ENCODE peak calls at places on chromosomes 16 and 17, in six cellular contexts. One of them, this sample, is unnamed.

GRCh38 chr16:75385507-75386152 is 47.7 kb downstream of the CFDP1 start:
- DNase-seq in KG1: peak
- DNase-seq in stimulated activated CD8-positive, alpha-beta memory T cell treated with anti-CD3 and anti-CD28 coated beads, Interleukin-4, amount 100 ng/mL, for 4 hours: no peak
- DNase-seq in stimulated activated CD4-positive, alpha-beta T cell treated with anti-CD3 and anti-CD28 coated beads, Interleukin-4, amount 100 ng/mL, for 4 hours: no peak
- DNase-seq in T-helper 17 cell: no peak
- DNase-seq in spleen: no peak
- DNase-seq in this sample: peak

GRCh38 chr17:19019041-19019941 is 14.7 kb upstream of the FAM83G start:
- DNase-seq in spleen: peak
- DNase-seq in KG1: no peak
- DNase-seq in T-helper 17 cell: no peak
- DNase-seq in stimulated activated CD8-positive, alpha-beta memory T cell treated with anti-CD3 and anti-CD28 coated beads, Interleukin-4, amount 100 ng/mL, for 4 hours: no peak
- DNase-seq in stimulated activated CD4-positive, alpha-beta T cell treated with anti-CD3 and anti-CD28 coated beads, Interleukin-4, amount 100 ng/mL, for 4 hours: no peak
- DNase-seq in this sample: no peak

GRCh38 chr16:21033707-21034106 is 116.9 kb downstream of the DNAH3 start:
- DNase-seq in stimulated activated CD8-positive, alpha-beta memory T cell treated with anti-CD3 and anti-CD28 coated beads, Interleukin-4, amount 100 ng/mL, for 4 hours: no peak
- DNase-seq in KG1: no peak
- DNase-seq in stimulated activated CD4-positive, alpha-beta T cell treated with anti-CD3 and anti-CD28 coated beads, Interleukin-4, amount 100 ng/mL, for 4 hours: no peak
- DNase-seq in spleen: no peak
- DNase-seq in T-helper 17 cell: no peak
- DNase-seq in this sample: no peak

GRCh38 chr16:76956394-76956793 is 234.6 kb upstream of the MON1B start:
- DNase-seq in stimulated activated CD4-positive, alpha-beta T cell treated with anti-CD3 and anti-CD28 coated beads, Interleukin-4, amount 100 ng/mL, for 4 hours: no peak
- DNase-seq in stimulated activated CD8-positive, alpha-beta memory T cell treated with anti-CD3 and anti-CD28 coated beads, Interleukin-4, amount 100 ng/mL, for 4 hours: no peak
- DNase-seq in T-helper 17 cell: no peak
- DNase-seq in KG1: no peak
- DNase-seq in spleen: no peak
- DNase-seq in this sample: no peak

GRCh38 chr16:9821970-9822369 is 360.3 kb downstream of the GRIN2A start:
- DNase-seq in KG1: no peak
- DNase-seq in stimulated activated CD8-positive, alpha-beta memory T cell treated with anti-CD3 and anti-CD28 coated beads, Interleukin-4, amount 100 ng/mL, for 4 hours: no peak
- DNase-seq in T-helper 17 cell: no peak
- DNase-seq in spleen: no peak
- DNase-seq in stimulated activated CD4-positive, alpha-beta T cell treated with anti-CD3 and anti-CD28 coated beads, Interleukin-4, amount 100 ng/mL, for 4 hours: no peak
- DNase-seq in this sample: no peak

GRCh38 chr16:77882359-77882758 is 94.0 kb downstream of the VAT1L start:
- DNase-seq in stimulated activated CD4-positive, alpha-beta T cell treated with anti-CD3 and anti-CD28 coated beads, Interleukin-4, amount 100 ng/mL, for 4 hours: no peak
- DNase-seq in T-helper 17 cell: no peak
- DNase-seq in spleen: no peak
- DNase-seq in KG1: no peak
- DNase-seq in stimulated activated CD8-positive, alpha-beta memory T cell treated with anti-CD3 and anti-CD28 coated beads, Interleukin-4, amount 100 ng/mL, for 4 hours: no peak
- DNase-seq in this sample: no peak

GRCh38 chr17:79657861-79658810 is 47.3 kb upstream of the RBFOX3 start:
- DNase-seq in stimulated activated CD4-positive, alpha-beta T cell treated with anti-CD3 and anti-CD28 coated beads, Interleukin-4, amount 100 ng/mL, for 4 hours: no peak
- DNase-seq in stimulated activated CD8-positive, alpha-beta memory T cell treated with anti-CD3 and anti-CD28 coated beads, Interleukin-4, amount 100 ng/mL, for 4 hours: no peak
- DNase-seq in spleen: no peak
- DNase-seq in KG1: no peak
- DNase-seq in T-helper 17 cell: no peak
- DNase-seq in this sample: no peak

GRCh38 chr17:22158364-22158763 is 466.0 kb downstream of the KCNJ18 start:
- DNase-seq in stimulated activated CD4-positive, alpha-beta T cell treated with anti-CD3 and anti-CD28 coated beads, Interleukin-4, amount 100 ng/mL, for 4 hours: no peak
- DNase-seq in spleen: no peak
- DNase-seq in KG1: no peak
- DNase-seq in T-helper 17 cell: no peak
- DNase-seq in stimulated activated CD8-positive, alpha-beta memory T cell treated with anti-CD3 and anti-CD28 coated beads, Interleukin-4, amount 100 ng/mL, for 4 hours: no peak
- DNase-seq in this sample: no peak

GRCh38 chr17:49843774-49844350 is 4.0 kb downstream of the TAC4 start:
- DNase-seq in spleen: no peak
- DNase-seq in stimulated activated CD4-positive, alpha-beta T cell treated with anti-CD3 and anti-CD28 coated beads, Interleukin-4, amount 100 ng/mL, for 4 hours: no peak
- DNase-seq in stimulated activated CD8-positive, alpha-beta memory T cell treated with anti-CD3 and anti-CD28 coated beads, Interleukin-4, amount 100 ng/mL, for 4 hours: no peak
- DNase-seq in T-helper 17 cell: no peak
- DNase-seq in KG1: no peak
- DNase-seq in this sample: no peak

GRCh38 chr17:13650096-13650675 is 48.5 kb upstream of the HS3ST3A1 start:
- DNase-seq in KG1: no peak
- DNase-seq in stimulated activated CD4-positive, alpha-beta T cell treated with anti-CD3 and anti-CD28 coated beads, Interleukin-4, amount 100 ng/mL, for 4 hours: no peak
- DNase-seq in T-helper 17 cell: no peak
- DNase-seq in spleen: no peak
- DNase-seq in stimulated activated CD8-positive, alpha-beta memory T cell treated with anti-CD3 and anti-CD28 coated beads, Interleukin-4, amount 100 ng/mL, for 4 hours: no peak
- DNase-seq in this sample: no peak

GRCh38 chr17:27577124-27577761 is 53.7 kb upstream of the LGALS9 start:
- DNase-seq in KG1: no peak
- DNase-seq in T-helper 17 cell: no peak
- DNase-seq in stimulated activated CD4-positive, alpha-beta T cell treated with anti-CD3 and anti-CD28 coated beads, Interleukin-4, amount 100 ng/mL, for 4 hours: no peak
- DNase-seq in stimulated activated CD8-positive, alpha-beta memory T cell treated with anti-CD3 and anti-CD28 coated beads, Interleukin-4, amount 100 ng/mL, for 4 hours: no peak
- DNase-seq in spleen: no peak
- DNase-seq in this sample: no peak

GRCh38 chr17:9079461-9080103 is 58.3 kb downstream of the NTN1 start:
- DNase-seq in T-helper 17 cell: no peak
- DNase-seq in stimulated activated CD8-positive, alpha-beta memory T cell treated with anti-CD3 and anti-CD28 coated beads, Interleukin-4, amount 100 ng/mL, for 4 hours: no peak
- DNase-seq in KG1: no peak
- DNase-seq in stimulated activated CD4-positive, alpha-beta T cell treated with anti-CD3 and anti-CD28 coated beads, Interleukin-4, amount 100 ng/mL, for 4 hours: no peak
- DNase-seq in spleen: no peak
- DNase-seq in this sample: no peak

GRCh38 chr17:13812350-13812749 is 210.6 kb upstream of the HS3ST3A1 start:
- DNase-seq in stimulated activated CD8-positive, alpha-beta memory T cell treated with anti-CD3 and anti-CD28 coated beads, Interleukin-4, amount 100 ng/mL, for 4 hours: no peak
- DNase-seq in T-helper 17 cell: no peak
- DNase-seq in KG1: no peak
- DNase-seq in stimulated activated CD4-positive, alpha-beta T cell treated with anti-CD3 and anti-CD28 coated beads, Interleukin-4, amount 100 ng/mL, for 4 hours: no peak
- DNase-seq in spleen: no peak
- DNase-seq in this sample: no peak

GRCh38 chr17:47812146-47812920 is 9.3 kb downstream of the OSBPL7 start:
- DNase-seq in KG1: no peak
- DNase-seq in spleen: no peak
- DNase-seq in stimulated activated CD4-positive, alpha-beta T cell treated with anti-CD3 and anti-CD28 coated beads, Interleukin-4, amount 100 ng/mL, for 4 hours: no peak
- DNase-seq in T-helper 17 cell: no peak
- DNase-seq in stimulated activated CD8-positive, alpha-beta memory T cell treated with anti-CD3 and anti-CD28 coated beads, Interleukin-4, amount 100 ng/mL, for 4 hours: no peak
- DNase-seq in this sample: no peak

GRCh38 chr16:19884021-19884485 is 595 bp downstream of the GPRC5B start:
- DNase-seq in KG1: no peak
- DNase-seq in stimulated activated CD4-positive, alpha-beta T cell treated with anti-CD3 and anti-CD28 coated beads, Interleukin-4, amount 100 ng/mL, for 4 hours: peak
- DNase-seq in T-helper 17 cell: no peak
- DNase-seq in spleen: peak
- DNase-seq in stimulated activated CD8-positive, alpha-beta memory T cell treated with anti-CD3 and anti-CD28 coated beads, Interleukin-4, amount 100 ng/mL, for 4 hours: no peak
- DNase-seq in this sample: no peak

GRCh38 chr17:17492085-17492484 is 4.1 kb downstream of the RASD1 start:
- DNase-seq in T-helper 17 cell: no peak
- DNase-seq in spleen: no peak
- DNase-seq in stimulated activated CD8-positive, alpha-beta memory T cell treated with anti-CD3 and anti-CD28 coated beads, Interleukin-4, amount 100 ng/mL, for 4 hours: no peak
- DNase-seq in stimulated activated CD4-positive, alpha-beta T cell treated with anti-CD3 and anti-CD28 coated beads, Interleukin-4, amount 100 ng/mL, for 4 hours: no peak
- DNase-seq in KG1: no peak
- DNase-seq in this sample: no peak

GRCh38 chr17:83079340-83079747 is at the start of gene METRNL:
- DNase-seq in stimulated activated CD4-positive, alpha-beta T cell treated with anti-CD3 and anti-CD28 coated beads, Interleukin-4, amount 100 ng/mL, for 4 hours: peak
- DNase-seq in spleen: peak
- DNase-seq in stimulated activated CD8-positive, alpha-beta memory T cell treated with anti-CD3 and anti-CD28 coated beads, Interleukin-4, amount 100 ng/mL, for 4 hours: peak
- DNase-seq in T-helper 17 cell: peak
- DNase-seq in KG1: no peak
- DNase-seq in this sample: peak

This sample was measured in NT2/D1.